ENCODE peak calls at places on chromosome 21, in ten cellular contexts. One of them, this sample, is unnamed.

GRCh38 chr21:31612889-31613785 is 46.4 kb upstream of the SOD1 start:
- DNase-seq in upper lobe of left lung: peak; percentile 9
- DNase-seq in epithelial cell of esophagus: peak; percentile 29
- DNase-seq in neural progenitor cell: peak; percentile 67
- DNase-seq in nephron progenitor cell: no peak
- DNase-seq in cardiac muscle cell: no peak
- DNase-seq in fibroblast of lung: no peak
- DNase-seq in type B pancreatic cell: no peak
- DNase-seq in mesothelial cell of epicardium: no peak
- DNase-seq in GM12865: no peak
- DNase-seq in this sample: no peak

GRCh38 chr21:31072486-31072885 is 34.2 kb upstream of the KRTAP19-8 start:
- DNase-seq in upper lobe of left lung: no peak
- DNase-seq in epithelial cell of esophagus: no peak
- DNase-seq in neural progenitor cell: no peak
- DNase-seq in nephron progenitor cell: peak; percentile 37
- DNase-seq in cardiac muscle cell: no peak
- DNase-seq in fibroblast of lung: no peak
- DNase-seq in type B pancreatic cell: no peak
- DNase-seq in mesothelial cell of epicardium: no peak
- DNase-seq in GM12865: no peak
- DNase-seq in this sample: no peak

GRCh38 chr21:21851657-21852056 is 853.4 kb downstream of the NCAM2 start:
- DNase-seq in upper lobe of left lung: no peak
- DNase-seq in epithelial cell of esophagus: peak; percentile 1
- DNase-seq in neural progenitor cell: no peak
- DNase-seq in nephron progenitor cell: no peak
- DNase-seq in cardiac muscle cell: no peak
- DNase-seq in fibroblast of lung: peak; percentile 39
- DNase-seq in type B pancreatic cell: no peak
- DNase-seq in mesothelial cell of epicardium: no peak
- DNase-seq in GM12865: no peak
- DNase-seq in this sample: no peak

GRCh38 chr21:37233551-37234146 is 33.5 kb downstream of the VPS26C start:
- DNase-seq in upper lobe of left lung: no peak
- DNase-seq in epithelial cell of esophagus: no peak
- DNase-seq in neural progenitor cell: no peak
- DNase-seq in nephron progenitor cell: no peak
- DNase-seq in cardiac muscle cell: no peak
- DNase-seq in fibroblast of lung: no peak
- DNase-seq in type B pancreatic cell: no peak
- DNase-seq in mesothelial cell of epicardium: no peak
- DNase-seq in GM12865: no peak
- DNase-seq in this sample: no peak

GRCh38 chr21:46115441-46116188 is 17.7 kb downstream of the COL6A2 start:
- DNase-seq in upper lobe of left lung: no peak
- DNase-seq in epithelial cell of esophagus: no peak
- DNase-seq in neural progenitor cell: no peak
- DNase-seq in nephron progenitor cell: no peak
- DNase-seq in cardiac muscle cell: no peak
- DNase-seq in fibroblast of lung: no peak
- DNase-seq in type B pancreatic cell: peak; percentile 54
- DNase-seq in mesothelial cell of epicardium: peak; percentile 29
- DNase-seq in GM12865: no peak
- DNase-seq in this sample: peak; percentile 7

GRCh38 chr21:46152939-46153258 is 2.5 kb downstream of the FTCD start:
- DNase-seq in upper lobe of left lung: peak; percentile 83
- DNase-seq in epithelial cell of esophagus: no peak
- DNase-seq in neural progenitor cell: no peak
- DNase-seq in nephron progenitor cell: no peak
- DNase-seq in cardiac muscle cell: no peak
- DNase-seq in fibroblast of lung: no peak
- DNase-seq in type B pancreatic cell: no peak
- DNase-seq in mesothelial cell of epicardium: no peak
- DNase-seq in GM12865: no peak
- DNase-seq in this sample: no peak

GRCh38 chr21:28485301-28486022 is 507.2 kb downstream of the LTN1 start:
- DNase-seq in upper lobe of left lung: no peak
- DNase-seq in epithelial cell of esophagus: peak; percentile 51
- DNase-seq in neural progenitor cell: no peak
- DNase-seq in nephron progenitor cell: no peak
- DNase-seq in cardiac muscle cell: no peak
- DNase-seq in fibroblast of lung: peak; percentile 84
- DNase-seq in type B pancreatic cell: no peak
- DNase-seq in mesothelial cell of epicardium: no peak
- DNase-seq in GM12865: no peak
- DNase-seq in this sample: no peak

GRCh38 chr21:28754127-28754611 is 238.5 kb downstream of the LTN1 start:
- DNase-seq in upper lobe of left lung: no peak
- DNase-seq in epithelial cell of esophagus: no peak
- DNase-seq in neural progenitor cell: no peak
- DNase-seq in nephron progenitor cell: no peak
- DNase-seq in cardiac muscle cell: peak; percentile 93
- DNase-seq in fibroblast of lung: peak; percentile 93
- DNase-seq in type B pancreatic cell: no peak
- DNase-seq in mesothelial cell of epicardium: peak; percentile 39
- DNase-seq in GM12865: no peak
- DNase-seq in this sample: no peak

GRCh38 chr21:21682172-21682571 is 684.0 kb downstream of the NCAM2 start:
- DNase-seq in upper lobe of left lung: no peak
- DNase-seq in epithelial cell of esophagus: no peak
- DNase-seq in neural progenitor cell: no peak
- DNase-seq in nephron progenitor cell: no peak
- DNase-seq in cardiac muscle cell: no peak
- DNase-seq in fibroblast of lung: peak; percentile 50
- DNase-seq in type B pancreatic cell: no peak
- DNase-seq in mesothelial cell of epicardium: no peak
- DNase-seq in GM12865: no peak
- DNase-seq in this sample: no peak

GRCh38 chr21:26443291-26443690 is 129.8 kb downstream of the CYYR1 start:
- DNase-seq in upper lobe of left lung: no peak
- DNase-seq in epithelial cell of esophagus: no peak
- DNase-seq in neural progenitor cell: no peak
- DNase-seq in nephron progenitor cell: no peak
- DNase-seq in cardiac muscle cell: no peak
- DNase-seq in fibroblast of lung: no peak
- DNase-seq in type B pancreatic cell: no peak
- DNase-seq in mesothelial cell of epicardium: no peak
- DNase-seq in GM12865: no peak
- DNase-seq in this sample: no peak

GRCh38 chr21:26443867-26444266 is 129.2 kb downstream of the CYYR1 start:
- DNase-seq in upper lobe of left lung: no peak
- DNase-seq in epithelial cell of esophagus: peak; percentile 50
- DNase-seq in neural progenitor cell: no peak
- DNase-seq in nephron progenitor cell: no peak
- DNase-seq in cardiac muscle cell: no peak
- DNase-seq in fibroblast of lung: no peak
- DNase-seq in type B pancreatic cell: no peak
- DNase-seq in mesothelial cell of epicardium: no peak
- DNase-seq in GM12865: no peak
- DNase-seq in this sample: no peak

GRCh38 chr21:26441081-26441610 is 131.9 kb downstream of the CYYR1 start:
- DNase-seq in upper lobe of left lung: no peak
- DNase-seq in epithelial cell of esophagus: peak; percentile 51
- DNase-seq in neural progenitor cell: no peak
- DNase-seq in nephron progenitor cell: no peak
- DNase-seq in cardiac muscle cell: no peak
- DNase-seq in fibroblast of lung: no peak
- DNase-seq in type B pancreatic cell: no peak
- DNase-seq in mesothelial cell of epicardium: no peak
- DNase-seq in GM12865: no peak
- DNase-seq in this sample: no peak

GRCh38 chr21:26437326-26438009 is 135.6 kb downstream of the CYYR1 start:
- DNase-seq in upper lobe of left lung: no peak
- DNase-seq in epithelial cell of esophagus: peak; percentile 24
- DNase-seq in neural progenitor cell: no peak
- DNase-seq in nephron progenitor cell: no peak
- DNase-seq in cardiac muscle cell: no peak
- DNase-seq in fibroblast of lung: no peak
- DNase-seq in type B pancreatic cell: no peak
- DNase-seq in mesothelial cell of epicardium: no peak
- DNase-seq in GM12865: peak; percentile 14
- DNase-seq in this sample: no peak

DNA sequence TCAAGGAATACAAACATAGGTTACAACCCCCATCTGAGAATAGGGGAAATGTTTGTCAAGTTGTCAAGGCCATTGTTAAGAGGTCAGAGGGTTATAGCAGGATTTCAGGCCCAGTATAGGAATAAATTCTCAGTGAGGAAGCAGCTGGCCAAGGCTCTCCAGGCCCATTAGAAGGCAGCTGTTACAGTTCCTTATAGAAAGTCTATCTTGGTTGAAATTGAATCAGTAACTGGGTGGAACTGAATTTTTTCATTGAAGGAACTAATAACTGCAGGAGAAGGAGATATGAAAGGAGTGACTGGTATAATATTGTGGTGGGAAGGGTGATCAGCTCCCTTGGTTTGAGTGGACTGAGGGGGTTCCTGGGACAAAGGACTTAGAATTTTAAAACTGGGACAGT is 134.1 kb downstream of the CYYR1 start:
- DNase-seq in upper lobe of left lung: no peak
- DNase-seq in epithelial cell of esophagus: no peak
- DNase-seq in neural progenitor cell: no peak
- DNase-seq in nephron progenitor cell: no peak
- DNase-seq in cardiac muscle cell: no peak
- DNase-seq in fibroblast of lung: no peak
- DNase-seq in type B pancreatic cell: no peak
- DNase-seq in mesothelial cell of epicardium: no peak
- DNase-seq in GM12865: no peak
- DNase-seq in this sample: no peak
- TF ChIP-seq CTCF in upper lobe of left lung: no peak
- TF ChIP-seq CTCF in epithelial cell of esophagus: no peak
- TF ChIP-seq CTCF in neural progenitor cell: no peak
- TF ChIP-seq CTCF in nephron progenitor cell: no peak
- TF ChIP-seq CTCF in cardiac muscle cell: no peak
- TF ChIP-seq CTCF in fibroblast of lung: no peak
- TF ChIP-seq CTCF in type B pancreatic cell: no peak
- TF ChIP-seq CTCF in mesothelial cell of epicardium: no peak
- TF ChIP-seq CTCF in GM12865: no peak
- TF ChIP-seq CTCF in this sample: no peak

DNA sequence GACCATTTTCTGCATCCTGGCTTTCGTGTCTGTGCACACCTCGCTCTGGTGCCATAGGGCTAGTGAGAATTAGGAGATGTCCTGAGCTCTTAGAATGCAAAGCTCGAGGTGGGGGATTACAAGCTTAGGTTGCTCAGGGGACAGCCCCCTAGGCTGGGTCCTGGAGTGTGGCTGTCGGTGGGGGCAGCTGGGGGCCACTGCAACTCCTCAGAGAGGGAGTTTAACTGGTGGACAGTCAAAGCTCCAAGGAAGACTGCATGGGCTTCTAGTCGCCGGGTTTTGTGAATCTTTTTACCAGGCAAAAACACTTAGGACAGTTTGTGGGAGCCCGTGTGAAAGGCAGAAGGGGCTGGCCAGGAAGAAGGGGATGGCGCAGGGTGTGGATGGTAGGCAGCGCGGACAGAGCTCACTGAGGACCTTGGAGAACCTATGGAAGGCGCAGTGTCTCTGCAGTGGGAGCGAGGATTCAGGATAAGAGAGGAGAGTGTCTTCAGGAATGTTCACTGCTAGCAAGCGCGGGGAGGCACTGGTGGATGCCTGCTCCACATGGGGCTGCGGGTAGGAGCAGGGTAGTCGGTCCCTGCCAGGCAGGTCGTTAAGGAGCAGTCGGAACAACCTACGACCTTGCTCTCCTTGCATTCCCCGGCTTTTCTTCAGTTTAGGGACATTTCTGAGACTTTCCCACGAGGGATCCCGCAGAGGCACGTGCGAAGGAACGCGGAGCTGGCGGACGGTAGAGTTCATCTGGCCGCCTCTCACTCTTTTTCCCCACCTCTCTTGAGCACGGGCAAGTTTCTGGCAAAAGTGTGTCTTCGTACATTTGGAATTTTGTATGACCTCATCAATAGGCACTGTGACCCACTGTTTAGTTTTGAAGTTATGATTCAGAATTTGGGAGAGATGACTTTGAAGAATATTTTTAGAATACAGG is 12.9 kb upstream of the KCNE1 start:
- DNase-seq in upper lobe of left lung: no peak
- DNase-seq in epithelial cell of esophagus: peak; percentile 49
- DNase-seq in neural progenitor cell: peak; percentile 63
- DNase-seq in nephron progenitor cell: peak; percentile 35
- DNase-seq in cardiac muscle cell: no peak
- DNase-seq in fibroblast of lung: peak; percentile 76
- DNase-seq in type B pancreatic cell: no peak
- DNase-seq in mesothelial cell of epicardium: peak; percentile 50
- DNase-seq in GM12865: no peak
- DNase-seq in this sample: no peak
- TF ChIP-seq CTCF in upper lobe of left lung: no peak
- TF ChIP-seq CTCF in epithelial cell of esophagus: no peak
- TF ChIP-seq CTCF in neural progenitor cell: no peak
- TF ChIP-seq CTCF in nephron progenitor cell: no peak
- TF ChIP-seq CTCF in cardiac muscle cell: no peak
- TF ChIP-seq CTCF in fibroblast of lung: no peak
- TF ChIP-seq CTCF in type B pancreatic cell: no peak
- TF ChIP-seq CTCF in mesothelial cell of epicardium: no peak
- TF ChIP-seq CTCF in GM12865: no peak
- TF ChIP-seq CTCF in this sample: no peak

GRCh38 chr21:40421121-40421520 is 425.8 kb downstream of the DSCAM start:
- DNase-seq in upper lobe of left lung: no peak
- DNase-seq in epithelial cell of esophagus: peak; percentile 94
- DNase-seq in neural progenitor cell: no peak
- DNase-seq in nephron progenitor cell: no peak
- DNase-seq in cardiac muscle cell: no peak
- DNase-seq in fibroblast of lung: no peak
- DNase-seq in type B pancreatic cell: no peak
- DNase-seq in mesothelial cell of epicardium: no peak
- DNase-seq in GM12865: no peak
- DNase-seq in this sample: no peak

GRCh38 chr21:40416572-40416971 is 430.4 kb downstream of the DSCAM start:
- DNase-seq in upper lobe of left lung: no peak
- DNase-seq in epithelial cell of esophagus: no peak
- DNase-seq in neural progenitor cell: no peak
- DNase-seq in nephron progenitor cell: no peak
- DNase-seq in cardiac muscle cell: no peak
- DNase-seq in fibroblast of lung: no peak
- DNase-seq in type B pancreatic cell: no peak
- DNase-seq in mesothelial cell of epicardium: no peak
- DNase-seq in GM12865: no peak
- DNase-seq in this sample: no peak
- TF ChIP-seq CTCF in upper lobe of left lung: no peak
- TF ChIP-seq CTCF in epithelial cell of esophagus: no peak
- TF ChIP-seq CTCF in neural progenitor cell: no peak
- TF ChIP-seq CTCF in nephron progenitor cell: no peak
- TF ChIP-seq CTCF in cardiac muscle cell: no peak
- TF ChIP-seq CTCF in fibroblast of lung: no peak
- TF ChIP-seq CTCF in type B pancreatic cell: no peak
- TF ChIP-seq CTCF in mesothelial cell of epicardium: no peak
- TF ChIP-seq CTCF in GM12865: no peak
- TF ChIP-seq CTCF in this sample: no peak

DNA sequence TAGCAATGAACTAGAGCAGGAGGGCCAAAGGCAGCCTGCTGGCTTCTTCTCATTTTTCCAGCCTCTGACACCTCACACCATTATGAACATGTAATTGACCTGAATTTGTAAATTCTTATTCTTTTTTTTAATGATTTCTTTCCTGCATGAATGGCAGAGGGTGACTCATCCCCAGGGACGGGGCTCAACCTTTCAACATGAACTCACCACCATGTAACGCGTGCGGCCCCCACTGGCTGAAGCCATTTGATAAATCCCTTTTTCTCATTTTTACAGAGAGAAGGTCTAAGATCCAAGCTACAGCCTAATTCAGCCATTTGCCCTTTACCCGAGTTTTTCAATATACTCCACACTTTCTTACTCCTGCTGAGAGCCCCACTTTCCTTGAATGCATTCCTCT is 9.3 kb upstream of the ETS2 start:
- DNase-seq in upper lobe of left lung: no peak
- DNase-seq in epithelial cell of esophagus: peak; percentile 71
- DNase-seq in neural progenitor cell: no peak
- DNase-seq in nephron progenitor cell: no peak
- DNase-seq in cardiac muscle cell: no peak
- DNase-seq in fibroblast of lung: peak; percentile 58
- DNase-seq in type B pancreatic cell: no peak
- DNase-seq in mesothelial cell of epicardium: no peak
- DNase-seq in GM12865: no peak
- DNase-seq in this sample: no peak
- TF ChIP-seq CTCF in upper lobe of left lung: no peak
- TF ChIP-seq CTCF in epithelial cell of esophagus: no peak
- TF ChIP-seq CTCF in neural progenitor cell: no peak
- TF ChIP-seq CTCF in nephron progenitor cell: no peak
- TF ChIP-seq CTCF in cardiac muscle cell: no peak
- TF ChIP-seq CTCF in fibroblast of lung: no peak
- TF ChIP-seq CTCF in type B pancreatic cell: no peak
- TF ChIP-seq CTCF in mesothelial cell of epicardium: no peak
- TF ChIP-seq CTCF in GM12865: no peak
- TF ChIP-seq CTCF in this sample: no peak

This sample was measured in activated B cell treated with CpG ODN at 0.5 μM for 24 hours.